ENCODE peak calls at places on chromosomes 16 and 17, in five cellular contexts. A, C, K, E and S are unnamed samples.

GRCh38 chr16:3793161-3793576 is 75.8 kb upstream of the TRAP1 start:
- DNase-seq in E (no peak), C (peak; percentile 65), K (no peak), A (peak; percentile 17), S (no peak)

GRCh38 chr16:578870-579405 is 9.2 kb downstream of the PIGQ start:
- DNase-seq in A (peak; percentile 51), C (peak; percentile 77), K (peak; percentile 85), E (no peak), S (no peak)

GRCh38 chr17:7916799-7917198 is 710 bp upstream of the RNF227 start:
- DNase-seq in E (no peak), A (no peak), C (no peak), K (no peak), S (no peak)

GRCh38 chr16:6363891-6364607 is 968.6 kb upstream of the RBFOX1 start:
- DNase-seq in K (no peak), A (no peak), C (no peak), E (no peak), S (no peak)

GRCh38 chr17:10756604-10757003 is 26.8 kb upstream of the TMEM220 start:
- DNase-seq in K (no peak), E (no peak), C (no peak), A (no peak), S (no peak)

GRCh38 chr17:45288825-45289224 is 26.9 kb upstream of the SPATA32 start:
- DNase-seq in K (no peak), C (no peak), E (no peak), A (no peak), S (no peak)

GRCh38 chr17:46159686-46160085 is 33.5 kb downstream of the KANSL1 start:
- DNase-seq in E (no peak), A (no peak), C (no peak), K (no peak), S (no peak)

GRCh38 chr16:74034862-74035261 is 261.8 kb upstream of the PSMD7 start:
- DNase-seq in A (no peak), E (no peak), K (no peak), C (no peak), S (no peak)

GRCh38 chr17:75845933-75846700 is 1.9 kb upstream of the UNC13D start:
- DNase-seq in A (no peak), C (no peak), K (no peak), E (no peak), S (peak; percentile 75)

GRCh38 chr16:67006930-67007658 is 18.7 kb downstream of the CES4A start:
- DNase-seq in C (no peak), K (no peak), A (no peak), E (no peak), S (no peak)

GRCh38 chr17:27598337-27599050 is 32.5 kb upstream of the LGALS9 start:
- DNase-seq in E (no peak), K (no peak), A (no peak), C (no peak), S (no peak)

GRCh38 chr16:48335961-48336360 is 49.3 kb downstream of the SIAH1 start:
- DNase-seq in K (no peak), C (no peak), E (no peak), A (no peak), S (no peak)

GRCh38 chr17:40952169-40952568 is 14.6 kb downstream of the KRT39 start:
- DNase-seq in E (no peak), A (no peak), K (no peak), C (no peak), S (no peak)

GRCh38 chr16:75658175-75658574 is 10.6 kb downstream of the TERF2IP start:
- DNase-seq in C (no peak), E (no peak), K (no peak), A (no peak), S (no peak)

GRCh38 chr16:4415538-4416199 is 727 bp downstream of the CORO7 start:
- DNase-seq in K (peak; percentile 69), E (no peak), A (no peak), C (no peak), S (no peak)

GRCh38 chr16:64356267-64356666 is 765.6 kb downstream of the CDH11 start:
- DNase-seq in K (no peak), A (no peak), E (no peak), C (no peak), S (no peak)

GRCh38 chr17:27654654-27655524 is 23.9 kb downstream of the LGALS9 start:
- DNase-seq in K (peak; percentile 78), E (no peak), A (peak; percentile 29), C (peak; percentile 79), S (peak; percentile 97)

GRCh38 chr17:80465316-80465974 is 11.0 kb downstream of the NPTX1 start:
- DNase-seq in C (no peak), A (no peak), E (no peak), K (no peak), S (no peak)
- H3K4me3 ChIP-seq in C (no peak overlapping the region), A (no peak overlapping the region), E (no peak overlapping the region), K (no peak overlapping the region), S (no peak overlapping the region)

DNA sequence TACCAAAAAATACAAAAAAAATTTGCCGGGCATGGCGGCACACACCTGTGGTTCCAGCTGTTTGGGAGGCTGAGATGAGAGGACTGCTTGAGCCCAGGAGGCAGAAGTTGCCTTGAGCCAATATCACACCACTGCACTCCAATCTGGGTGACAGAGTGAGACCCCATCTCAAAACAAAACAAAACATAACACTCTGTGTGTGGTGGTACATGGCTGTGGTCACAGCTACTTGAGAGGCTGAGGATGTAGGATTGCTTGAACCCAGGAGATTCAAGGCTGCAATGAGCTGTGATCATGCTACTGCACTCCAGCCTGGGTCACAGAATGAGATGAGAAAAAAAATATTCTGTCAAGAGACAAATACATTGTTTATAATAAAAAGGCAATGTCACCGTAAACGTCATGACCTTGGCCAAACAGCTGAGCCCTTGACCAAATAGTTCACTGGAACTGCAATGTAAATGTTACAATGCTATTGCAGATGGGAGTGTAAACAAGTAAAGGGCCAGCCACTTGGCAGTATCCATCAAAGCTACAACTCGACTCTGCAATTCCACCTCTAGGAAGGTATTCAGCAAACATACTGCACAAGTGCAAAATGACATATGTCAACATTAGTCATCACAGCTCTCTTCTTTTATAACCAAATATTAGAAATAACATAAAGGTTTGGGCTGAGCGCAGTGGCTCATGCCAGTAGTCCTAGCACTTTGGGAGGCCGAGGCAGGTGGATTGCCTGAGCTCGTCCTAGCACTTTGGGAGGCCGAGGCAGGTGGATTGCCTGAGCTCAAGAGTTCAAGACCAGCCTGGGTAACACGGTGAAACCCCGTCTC is 16.9 kb downstream of the EARS2 start:
- DNase-seq in E (no peak), C (no peak), A (no peak), K (no peak), S (peak; percentile 7)
- TF ChIP-seq CTCF in E (no peak), C (no peak), A (no peak), K (no peak), S (no peak)

DNA sequence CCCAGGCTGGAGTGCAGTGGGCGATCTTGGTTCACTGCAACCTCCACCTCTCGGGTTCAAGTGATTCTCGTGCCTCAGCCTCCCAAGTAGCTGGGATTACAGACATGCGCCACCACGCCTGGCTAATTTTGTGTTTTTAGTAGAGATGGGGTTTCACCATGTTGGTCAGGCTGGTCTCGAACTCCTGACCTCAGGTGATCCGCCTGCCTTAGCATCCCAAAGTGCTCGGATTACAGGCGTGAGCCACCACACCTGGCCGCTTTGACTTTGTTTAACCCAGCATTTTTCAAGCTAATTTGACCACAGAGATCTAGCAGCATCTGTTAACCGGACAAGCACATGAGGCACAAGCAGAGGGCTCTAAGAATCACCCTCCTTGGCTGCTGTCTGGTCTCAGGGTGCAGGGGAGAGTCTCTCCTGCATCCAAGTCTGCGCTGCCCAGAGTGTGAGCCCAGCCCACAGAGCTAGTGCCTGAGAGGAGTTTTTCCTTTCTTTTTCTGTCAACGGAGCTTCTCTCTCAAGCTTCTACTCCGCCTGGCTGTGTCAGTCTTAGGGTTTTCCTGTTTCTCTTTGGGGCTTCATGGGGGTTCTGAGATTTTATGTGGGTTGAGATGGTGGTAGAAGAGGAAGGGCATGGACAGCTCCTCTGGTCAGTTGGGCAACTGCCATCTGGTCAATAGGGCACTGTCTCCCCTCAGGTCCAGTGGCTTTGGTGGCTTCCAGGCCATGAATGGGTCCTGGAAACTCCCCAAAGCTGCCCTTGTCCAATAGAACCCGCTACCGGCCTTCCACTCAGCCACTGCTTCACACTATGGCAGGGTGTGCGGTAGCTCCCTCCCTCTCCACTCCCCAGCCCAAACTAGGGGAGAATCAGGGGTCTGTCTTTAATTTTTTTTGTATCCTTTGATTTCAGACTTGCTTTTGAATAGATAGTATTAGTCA is 59.6 kb downstream of the TNFRSF13B start:
- DNase-seq in E (no peak), K (no peak), A (no peak), C (no peak), S (no peak)
- H3K27me3 ChIP-seq in E (no peaks in the 10 kb centered on the region), K (peaks cover 4% of the 10 kb centered on the region), A (no peaks in the 10 kb centered on the region), C (no peaks in the 10 kb centered on the region), S (no peaks in the 10 kb centered on the region)

GRCh38 chr17:48995871-48996695 is 1.1 kb upstream of the IGF2BP1 start:
- DNase-seq in C (no peak), E (no peak), A (no peak), K (no peak), S (peak; percentile 98)
- H3K4me3 ChIP-seq in C (no peak overlapping the region), E (no peak overlapping the region), A (no peak overlapping the region), K (no peak overlapping the region), S (peak overlapping the region; percentile 82)

GRCh38 chr17:17032131-17032692 is 10.0 kb upstream of the MPRIP start:
- DNase-seq in A (no peak), C (peak; percentile 71), K (no peak), E (no peak), S (peak; percentile 60)
- TF ChIP-seq CTCF in A (no peak), C (no peak), K (no peak), E (no peak), S (no peak)

DNA sequence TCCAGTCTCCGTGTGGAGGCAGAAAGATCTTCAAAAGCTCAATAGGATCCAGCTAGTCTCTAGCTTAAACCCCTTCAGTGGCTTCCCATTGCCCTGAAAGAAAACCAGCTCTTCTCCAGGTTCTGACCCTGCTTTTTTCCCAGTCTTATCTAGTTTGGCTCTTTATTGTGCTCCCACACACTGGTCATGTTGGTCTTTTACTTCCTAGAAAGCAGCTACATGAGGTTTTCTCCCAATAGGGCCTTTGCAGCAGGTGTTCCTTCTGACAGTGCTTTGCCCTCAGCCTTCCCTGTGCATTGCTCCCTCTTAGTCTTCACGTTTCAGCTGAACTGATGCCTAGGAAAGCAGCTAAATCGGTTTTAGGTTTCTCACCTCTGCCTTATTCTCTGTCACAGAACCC is 21.7 kb upstream of the ABCA3 start:
- DNase-seq in E (no peak), K (no peak), C (no peak), A (no peak), S (no peak)
- H3K27me3 ChIP-seq in E (peaks cover 15% of the 10 kb centered on the region), K (peaks cover 13% of the 10 kb centered on the region), C (no peaks in the 10 kb centered on the region), A (no peaks in the 10 kb centered on the region), S (no peaks in the 10 kb centered on the region)

DNA sequence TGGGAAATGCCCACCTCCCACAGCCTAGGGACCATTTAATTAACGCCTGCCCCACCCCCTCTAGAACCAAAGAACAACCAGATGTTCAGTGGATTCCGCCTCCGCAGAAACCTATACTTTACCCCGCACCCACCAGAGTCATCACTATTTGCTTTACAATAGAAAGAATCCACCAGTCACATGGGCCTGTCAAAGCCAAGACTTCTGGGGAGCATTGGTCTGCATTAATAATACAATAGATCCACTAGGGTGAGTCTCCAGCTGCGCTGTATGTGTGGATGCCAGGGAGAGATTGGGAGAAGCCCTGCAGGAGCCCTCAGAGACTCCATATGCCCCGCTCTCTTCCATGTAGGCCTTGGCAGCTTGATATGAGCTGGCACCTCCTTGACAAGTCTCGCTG is 31.3 kb downstream of the CLEC19A start:
- DNase-seq in K (no peak), E (no peak), C (no peak), A (no peak), S (no peak)
- H3K4me3 ChIP-seq in K (no peak overlapping the region), E (no peak overlapping the region), C (no peak overlapping the region), A (no peak overlapping the region), S (no peak overlapping the region)